ENCODE peak calls at places on chromosome 1, in four cellular contexts. One of them, this sample, is unnamed.

GRCh38 chr1:181040284-181040865 is 6.6 kb downstream of the MR1 start:
- DNase-seq in GM23338: no peak
- DNase-seq in A549: no peak
- DNase-seq in PC-3: no peak
- DNase-seq in this sample: peak; percentile 66

GRCh38 chr1:92544756-92545165 is 58.0 kb upstream of the GFI1 start:
- DNase-seq in GM23338: no peak
- DNase-seq in A549: no peak
- DNase-seq in PC-3: no peak
- DNase-seq in this sample: no peak

GRCh38 chr1:160722726-160723125 is 11.1 kb upstream of the CD48 start:
- DNase-seq in GM23338: no peak
- DNase-seq in A549: no peak
- DNase-seq in PC-3: no peak
- DNase-seq in this sample: no peak

GRCh38 chr1:158527190-158527815 is 26.9 kb downstream of the OR6Y1 start:
- DNase-seq in GM23338: peak; percentile 75
- DNase-seq in A549: peak; percentile 2
- DNase-seq in PC-3: peak; percentile 36
- DNase-seq in this sample: no peak

GRCh38 chr1:59511476-59512465 is 214.9 kb downstream of the FGGY start:
- DNase-seq in GM23338: no peak
- DNase-seq in A549: no peak
- DNase-seq in PC-3: no peak
- DNase-seq in this sample: no peak

GRCh38 chr1:40740039-40740991 is 43.3 kb upstream of the KCNQ4 start:
- DNase-seq in GM23338: no peak
- DNase-seq in A549: no peak
- DNase-seq in PC-3: no peak
- DNase-seq in this sample: peak; percentile 38

GRCh38 chr1:76073471-76073870 is 1.1 kb upstream of the ST6GALNAC3 start:
- DNase-seq in GM23338: peak; percentile 44
- DNase-seq in A549: no peak
- DNase-seq in PC-3: no peak
- DNase-seq in this sample: no peak

GRCh38 chr1:43453442-43454269 is at the start of gene HYI:
- DNase-seq in GM23338: peak; percentile 95
- DNase-seq in A549: peak; percentile 49
- DNase-seq in PC-3: peak; percentile 89
- DNase-seq in this sample: peak; percentile 92

GRCh38 chr1:43814401-43814800 is 107.1 kb downstream of the ST3GAL3 start:
- DNase-seq in GM23338: no peak
- DNase-seq in A549: no peak
- DNase-seq in PC-3: no peak
- DNase-seq in this sample: no peak

GRCh38 chr1:78726686-78727085 is 77.1 kb downstream of the IFI44 start:
- DNase-seq in GM23338: no peak
- DNase-seq in A549: no peak
- DNase-seq in PC-3: no peak
- DNase-seq in this sample: no peak

GRCh38 chr1:157139125-157139524 is 930 bp upstream of the ETV3 start:
- DNase-seq in GM23338: no peak
- DNase-seq in A549: no peak
- DNase-seq in PC-3: no peak
- DNase-seq in this sample: no peak
- H3K4me3 ChIP-seq in GM23338: peak overlapping the region; percentile 83
- H3K4me3 ChIP-seq in A549: peak overlapping the region; percentile 96
- H3K4me3 ChIP-seq in PC-3: peak overlapping the region; percentile 93
- H3K4me3 ChIP-seq in this sample: peak overlapping the region; percentile 78

DNA sequence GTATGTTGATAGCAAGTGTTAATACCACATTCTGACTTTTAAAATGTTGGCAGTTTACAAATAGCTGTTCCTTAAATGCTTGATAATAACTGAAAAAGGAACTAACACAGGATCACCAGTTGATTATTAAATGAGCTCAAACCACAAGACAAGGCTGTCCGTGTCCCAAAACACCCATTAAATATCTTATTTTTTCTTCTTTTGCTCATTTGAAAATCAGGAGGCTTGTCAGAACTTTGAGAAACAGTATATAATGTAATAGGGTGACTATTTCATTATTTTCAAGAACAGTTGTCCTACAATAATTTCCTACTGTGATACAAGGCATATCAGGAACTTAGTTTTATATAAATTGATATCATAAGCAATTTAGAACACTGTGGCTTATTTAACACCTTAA is 2.7 kb downstream of the CDKN2C start:
- DNase-seq in GM23338: no peak
- DNase-seq in A549: no peak
- DNase-seq in PC-3: no peak
- DNase-seq in this sample: no peak
- H3K4me1 ChIP-seq in GM23338: peaks cover 39% of the 10 kb centered on the region
- H3K4me1 ChIP-seq in A549: peaks cover 5% of the 10 kb centered on the region
- H3K4me1 ChIP-seq in PC-3: peaks cover 26% of the 10 kb centered on the region
- H3K4me1 ChIP-seq in this sample: no peaks in the 10 kb centered on the region

GRCh38 chr1:64750092-64750491 is 5.2 kb downstream of the RAVER2 start:
- DNase-seq in GM23338: no peak
- DNase-seq in A549: no peak
- DNase-seq in PC-3: no peak
- DNase-seq in this sample: no peak

GRCh38 chr1:64748706-64749105 is 3.8 kb downstream of the RAVER2 start:
- DNase-seq in GM23338: no peak
- DNase-seq in A549: no peak
- DNase-seq in PC-3: no peak
- DNase-seq in this sample: peak; percentile 22

GRCh38 chr1:64745181-64745985 is 508 bp downstream of the RAVER2 start:
- DNase-seq in GM23338: peak; percentile 49
- DNase-seq in A549: peak; percentile 4
- DNase-seq in PC-3: peak; percentile 37
- DNase-seq in this sample: peak; percentile 53

GRCh38 chr1:64745986-64746940 is 1.4 kb downstream of the RAVER2 start:
- DNase-seq in GM23338: no peak
- DNase-seq in A549: no peak
- DNase-seq in PC-3: no peak
- DNase-seq in this sample: peak; percentile 46

GRCh38 chr1:64748222-64748621 is 3.3 kb downstream of the RAVER2 start:
- DNase-seq in GM23338: no peak
- DNase-seq in A549: no peak
- DNase-seq in PC-3: no peak
- DNase-seq in this sample: peak; percentile 24
- H3K4me3 ChIP-seq in GM23338: no peak overlapping the region
- H3K4me3 ChIP-seq in A549: no peak overlapping the region
- H3K4me3 ChIP-seq in PC-3: no peak overlapping the region
- H3K4me3 ChIP-seq in this sample: no peak overlapping the region

GRCh38 chr1:11281518-11282331 is 8.7 kb downstream of the UBIAD1 start:
- DNase-seq in GM23338: no peak
- DNase-seq in A549: no peak
- DNase-seq in PC-3: peak; percentile 58
- DNase-seq in this sample: no peak

GRCh38 chr1:11285883-11286734 is 13.1 kb downstream of the UBIAD1 start:
- DNase-seq in GM23338: no peak
- DNase-seq in A549: no peak
- DNase-seq in PC-3: peak; percentile 30
- DNase-seq in this sample: no peak

GRCh38 chr1:11286735-11287410 is 13.9 kb downstream of the UBIAD1 start:
- DNase-seq in GM23338: peak; percentile 83
- DNase-seq in A549: no peak
- DNase-seq in PC-3: no peak
- DNase-seq in this sample: no peak

GRCh38 chr1:11283148-11283547 is 10.2 kb downstream of the UBIAD1 start:
- DNase-seq in GM23338: no peak
- DNase-seq in A549: no peak
- DNase-seq in PC-3: no peak
- DNase-seq in this sample: no peak

DNA sequence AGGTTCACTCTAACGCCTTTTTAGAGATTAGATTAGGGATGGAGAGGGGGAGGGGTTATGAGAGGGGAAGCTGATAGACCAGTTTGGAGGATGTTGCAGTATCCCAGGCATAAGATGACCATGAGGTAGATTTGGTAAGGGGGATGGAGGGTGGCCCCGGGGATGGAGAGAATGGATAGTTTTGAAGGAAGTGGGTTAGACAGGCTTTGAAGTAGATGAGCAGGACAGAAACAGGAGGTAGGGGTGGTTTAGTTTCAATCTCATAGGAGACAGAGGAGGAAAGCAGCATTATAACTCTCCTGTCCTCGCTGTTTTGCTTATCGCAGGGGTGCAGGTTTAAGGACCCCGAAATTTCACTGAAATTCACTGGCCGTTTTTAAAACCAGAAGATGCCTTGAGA is 11.8 kb downstream of the UBIAD1 start:
- DNase-seq in GM23338: no peak
- DNase-seq in A549: no peak
- DNase-seq in PC-3: no peak
- DNase-seq in this sample: no peak
- H3K4me1 ChIP-seq in GM23338: peaks cover 39% of the 10 kb centered on the region
- H3K4me1 ChIP-seq in A549: no peaks in the 10 kb centered on the region
- H3K4me1 ChIP-seq in PC-3: peaks cover 5% of the 10 kb centered on the region
- H3K4me1 ChIP-seq in this sample: no peaks in the 10 kb centered on the region

DNA sequence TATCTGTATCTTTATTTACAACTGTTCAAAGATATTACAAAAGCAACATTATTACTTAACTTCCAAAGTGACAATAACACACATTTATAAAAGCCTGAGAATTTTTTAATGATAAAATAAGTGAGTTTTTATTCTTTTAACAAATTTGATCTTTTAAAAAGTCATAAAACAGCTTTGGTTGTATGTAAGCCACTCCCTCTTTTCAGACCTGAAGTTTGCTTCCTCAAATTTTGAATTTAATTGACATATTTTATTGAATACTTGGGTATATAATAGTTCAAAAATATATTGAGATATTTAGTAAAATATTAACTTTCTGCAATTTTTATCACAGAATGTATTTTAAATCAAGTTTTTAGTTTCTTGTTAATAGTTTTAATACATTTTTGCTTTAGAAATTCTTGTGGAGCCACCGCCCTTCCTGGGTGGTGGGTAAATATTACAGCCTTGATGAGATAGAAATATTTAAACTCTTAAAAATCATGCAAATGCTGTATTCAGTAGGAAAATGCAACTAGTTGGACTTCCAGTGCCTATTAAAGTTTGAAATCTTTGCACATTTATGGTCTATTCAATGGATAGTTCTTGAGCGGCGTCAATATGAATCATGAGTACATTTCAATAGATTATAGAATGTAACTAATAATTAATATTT is 868 bp downstream of the PTPRC start:
- DNase-seq in GM23338: no peak
- DNase-seq in A549: no peak
- DNase-seq in PC-3: no peak
- DNase-seq in this sample: no peak
- H3K4me3 ChIP-seq in GM23338: no peak overlapping the region
- H3K4me3 ChIP-seq in A549: no peak overlapping the region
- H3K4me3 ChIP-seq in PC-3: no peak overlapping the region
- H3K4me3 ChIP-seq in this sample: peak overlapping the region; percentile 9

GRCh38 chr1:39182804-39183203 is 21.7 kb upstream of the MACF1 start:
- DNase-seq in GM23338: no peak
- DNase-seq in A549: no peak
- DNase-seq in PC-3: no peak
- DNase-seq in this sample: no peak
- H3K4me1 ChIP-seq in GM23338: peaks cover 49% of the 10 kb centered on the region
- H3K4me1 ChIP-seq in A549: peaks cover 80% of the 10 kb centered on the region
- H3K4me1 ChIP-seq in PC-3: peaks cover 77% of the 10 kb centered on the region
- H3K4me1 ChIP-seq in this sample: no peaks in the 10 kb centered on the region

This sample was measured in colonic mucosa.